ENCODE peak calls at places on chromosomes 1 and 21, in six cellular contexts. S is breast epithelium, D is small intestine, J is lung, E is GM06990, B is ovary. Y is an unnamed sample. For H3K27me3, the result is how much of the 10 kb centered on the place peaks cover.

GRCh38 chr1:208431721-208432120 is 187.5 kb upstream of the PLXNA2 start:
- DNase-seq in J (no peak), S (no peak), E (no peak), D (no peak), B (no peak), Y (no peak)

GRCh38 chr1:12208271-12208670 is 21.6 kb upstream of the VPS13D start:
- DNase-seq in D (no peak), S (no peak), E (no peak), J (no peak), B (no peak), Y (no peak)

GRCh38 chr1:47212636-47213229 is 19.3 kb downstream of the TAL1 start:
- DNase-seq in S (no peak), D (no peak), B (no peak), E (no peak), J (no peak), Y (no peak)

GRCh38 chr1:157134442-157134841 is 3.8 kb downstream of the ETV3 start:
- DNase-seq in D (no peak), E (no peak), S (no peak), J (no peak), B (no peak), Y (no peak)

GRCh38 chr1:115543247-115543646 is 98.5 kb upstream of the VANGL1 start:
- DNase-seq in D (no peak), S (no peak), E (no peak), B (no peak), J (no peak), Y (no peak)

GRCh38 chr1:24139846-24140425 is 3.0 kb downstream of the IL22RA1 start:
- DNase-seq in S (no peak), J (no peak), E (no peak), B (no peak), D (no peak), Y (no peak)

GRCh38 chr1:7405844-7406500 is 365.1 kb upstream of the VAMP3 start:
- DNase-seq in E (no peak), S (peak), J (no peak), B (no peak), D (no peak), Y (no peak)

GRCh38 chr1:79079770-79080169 is 73.2 kb upstream of the ADGRL4 start:
- DNase-seq in D (no peak), E (no peak), B (no peak), J (no peak), S (no peak), Y (no peak)

GRCh38 chr1:65813956-65814355 is 21.3 kb downstream of the PDE4B start:
- DNase-seq in J (no peak), B (no peak), S (no peak), E (no peak), D (no peak), Y (no peak)

GRCh38 chr21:45050786-45051489 is 23.4 kb upstream of the ADARB1 start:
- DNase-seq in D (no peak), B (no peak), S (no peak), E (no peak), J (no peak), Y (no peak)

GRCh38 chr1:238119060-238119459 is 228.3 kb upstream of the ZP4 start:
- DNase-seq in S (no peak), J (no peak), E (no peak), D (no peak), B (no peak), Y (no peak)

GRCh38 chr1:30514945-30515344 is 208.4 kb downstream of the MATN1 start:
- DNase-seq in S (no peak), D (no peak), E (no peak), B (peak), J (no peak), Y (no peak)

GRCh38 chr1:37602750-37603694 is 7.3 kb upstream of the GNL2 start:
- DNase-seq in D (peak), J (no peak), E (no peak), S (no peak), B (no peak), Y (peak)

GRCh38 chr1:55250399-55251075 is 35.4 kb upstream of the USP24 start:
- DNase-seq in B (no peak), D (no peak), S (no peak), J (no peak), E (no peak), Y (no peak)

GRCh38 chr1:113677250-113678158 is 81.8 kb downstream of the PHTF1 start:
- DNase-seq in D (peak), S (no peak), B (no peak), E (no peak), J (no peak), Y (no peak)

GRCh38 chr1:246195296-246195695 is 311.8 kb downstream of the SMYD3 start:
- DNase-seq in E (no peak), J (no peak), S (no peak), D (no peak), B (no peak), Y (no peak)

GRCh38 chr21:33670076-33670475 is 27.8 kb downstream of the ITSN1 start:
- DNase-seq in D (no peak), B (no peak), J (no peak), S (no peak), E (no peak), Y (no peak)

GRCh38 chr1:228804173-228804572 is 68.9 kb downstream of the RHOU start:
- DNase-seq in B (no peak), D (no peak), E (no peak), S (no peak), J (no peak), Y (no peak)

GRCh38 chr21:34274001-34274400 is 89.8 kb upstream of the KCNE2 start:
- DNase-seq in E (no peak), J (no peak), B (no peak), S (no peak), D (no peak), Y (no peak)

GRCh38 chr1:154609398-154610380 is 1.7 kb upstream of the ADAR start:
- DNase-seq in S (no peak), B (no peak), J (no peak), D (peak), E (peak), Y (peak)
- H3K4me3 ChIP-seq in S (no peak), B (no peak), J (no peak), D (no peak), E (peak), Y (no peak)

DNA sequence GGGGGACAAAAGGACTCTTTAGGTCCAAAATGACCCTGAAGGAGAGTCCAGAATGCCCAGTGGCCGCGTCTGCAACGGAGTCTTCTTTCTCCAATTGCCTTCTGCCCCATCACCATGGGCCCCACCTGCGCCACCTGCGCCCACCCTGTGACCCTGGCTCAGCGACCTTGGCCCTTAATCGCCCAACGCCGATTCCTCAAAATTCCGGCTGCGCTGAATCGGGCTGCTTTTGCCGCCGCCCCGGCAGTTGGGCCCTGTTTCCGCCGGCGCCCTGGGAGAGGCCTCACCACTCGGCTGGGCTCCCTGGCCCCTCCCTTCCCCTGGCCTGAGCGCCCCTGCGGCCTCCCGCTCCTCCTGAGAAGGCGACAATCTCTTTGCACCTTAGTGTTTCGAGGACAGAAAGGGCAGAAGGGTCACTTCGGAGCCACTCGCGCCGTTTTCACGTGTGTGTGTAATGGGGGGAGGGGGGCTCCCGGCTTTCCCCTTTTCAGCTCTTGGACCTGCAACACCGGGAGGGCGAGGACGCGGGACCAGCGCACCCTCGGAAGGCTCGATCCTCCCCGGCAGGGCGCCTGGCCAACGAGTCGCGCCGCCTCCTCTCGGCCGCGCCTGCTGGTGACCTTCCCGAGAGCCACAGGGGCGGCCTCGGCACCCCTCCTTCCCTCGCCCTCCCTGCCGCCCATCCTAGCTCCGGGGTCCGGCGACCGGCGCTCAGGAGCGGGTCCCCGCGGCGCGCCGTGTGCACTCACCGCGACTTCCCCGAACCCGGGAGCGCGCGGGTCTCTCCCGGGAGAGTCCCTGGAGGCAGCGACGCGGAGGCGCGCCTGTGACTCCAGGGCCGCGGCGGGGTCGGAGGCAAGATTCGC is 522 bp upstream of the SIM2 start:
- DNase-seq in B (no peak), J (no peak), D (no peak), S (no peak), E (no peak), Y (no peak)
- H3K27me3 ChIP-seq in B (under half), J (under half), D (half or more), S (half or more), E (under half), Y (half or more)

DNA sequence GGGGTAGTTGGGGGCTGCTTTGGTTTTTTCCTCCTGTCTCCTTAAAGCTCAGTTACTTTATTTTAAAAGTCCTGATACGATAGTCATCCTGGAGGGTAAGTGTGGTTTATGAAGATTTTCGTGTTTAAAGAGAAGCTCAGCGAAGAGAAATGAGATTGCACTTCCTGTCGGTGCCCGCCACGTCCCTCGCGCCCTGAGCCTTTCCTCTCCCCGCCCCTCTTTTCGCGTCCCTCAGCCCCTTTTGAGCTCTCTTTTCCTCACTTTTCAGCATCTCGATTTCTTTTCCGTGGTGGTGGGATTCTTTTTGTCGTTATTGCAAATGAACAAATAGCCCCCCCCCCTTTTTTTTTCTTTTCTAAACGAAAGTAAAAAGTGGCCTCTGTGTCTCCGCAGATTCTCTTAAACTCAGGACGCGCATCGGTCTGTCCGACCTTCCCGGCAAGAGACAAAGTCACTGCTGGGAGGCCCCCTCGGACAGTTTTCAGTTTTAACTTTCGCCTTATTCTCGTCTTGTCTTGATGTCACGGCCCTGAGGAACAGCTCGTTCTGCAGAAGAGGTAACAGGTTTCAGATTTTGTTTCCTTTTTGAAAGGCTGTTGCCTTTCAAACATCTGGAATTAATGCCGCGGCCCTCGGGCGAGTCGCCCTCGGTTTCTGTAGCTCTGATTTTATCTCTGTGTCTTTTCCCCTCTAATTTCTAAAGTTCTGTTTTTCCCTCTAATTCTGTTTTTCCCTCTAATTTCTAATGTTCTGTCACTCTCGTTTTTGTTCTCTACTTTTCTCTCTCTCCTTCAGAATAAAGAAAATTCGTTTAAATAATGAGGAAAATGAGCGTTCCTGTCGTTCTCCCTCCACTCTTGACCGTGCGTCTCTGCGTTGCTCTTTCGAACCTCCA is 1.0 kb upstream of the DMRTA2 start:
- DNase-seq in S (no peak), J (no peak), B (no peak), E (no peak), D (no peak), Y (no peak)
- H3K4me3 ChIP-seq in S (peak), J (no peak), B (peak), E (peak), D (peak), Y (peak)

DNA sequence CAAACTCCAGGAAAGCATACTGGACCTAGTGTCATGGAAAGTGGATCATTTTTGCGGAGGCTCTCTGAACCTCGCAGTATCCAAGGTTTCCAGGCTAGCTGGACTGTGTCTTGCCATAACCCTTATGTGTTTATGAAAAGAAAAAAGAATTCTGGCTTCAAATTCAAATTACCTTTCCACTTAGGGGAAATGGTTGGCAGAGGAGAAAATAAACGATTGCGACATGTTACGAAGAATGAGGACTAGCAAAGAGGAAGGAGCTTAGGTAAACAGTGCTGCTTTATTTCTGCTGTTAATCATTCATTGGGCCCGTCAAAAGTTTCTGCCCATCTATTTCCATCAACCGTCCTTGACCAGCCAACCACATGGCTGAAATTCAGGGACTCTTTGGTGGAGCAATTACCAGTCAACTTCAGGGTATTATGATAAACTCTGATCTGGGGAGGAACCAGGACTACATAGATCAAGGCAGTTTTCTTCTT is at the start of gene C4BPA:
- DNase-seq in B (no peak), E (no peak), S (no peak), J (peak), D (peak), Y (no peak)
- H3K27me3 ChIP-seq in B (under half), E (under half), S (under half), J (under half), D (under half), Y (under half)

GRCh38 chr1:2176615-2177014 is 18.0 kb downstream of the FAAP20 start:
- DNase-seq in E (no peak), S (no peak), J (no peak), D (no peak), B (no peak), Y (no peak)

GRCh38 chr1:2175681-2176454 is 18.7 kb downstream of the FAAP20 start:
- DNase-seq in E (no peak), S (no peak), D (no peak), B (peak), J (no peak), Y (no peak)

GRCh38 chr1:2173546-2174347 is 20.8 kb downstream of the FAAP20 start:
- DNase-seq in D (no peak), S (no peak), B (no peak), E (no peak), J (no peak), Y (no peak)

GRCh38 chr1:2174348-2175054 is 20.1 kb downstream of the FAAP20 start:
- DNase-seq in D (peak), B (peak), E (no peak), S (no peak), J (no peak), Y (peak)

GRCh38 chr1:2175055-2175414 is 19.5 kb downstream of the FAAP20 start:
- DNase-seq in D (no peak), B (no peak), S (no peak), J (no peak), E (no peak), Y (no peak)
- H3K4me3 ChIP-seq in D (no peak), B (peak), S (peak), J (no peak), E (no peak), Y (no peak)

GRCh38 chr21:37182222-37182621 is 84.9 kb downstream of the VPS26C start:
- DNase-seq in E (no peak), S (no peak), B (no peak), D (no peak), J (no peak), Y (no peak)

GRCh38 chr21:37188825-37189224 is 78.3 kb downstream of the VPS26C start:
- DNase-seq in J (no peak), D (no peak), S (no peak), E (no peak), B (no peak), Y (no peak)

GRCh38 chr21:37186983-37187382 is 80.2 kb downstream of the VPS26C start:
- DNase-seq in J (no peak), E (no peak), D (no peak), B (no peak), S (no peak), Y (no peak)

GRCh38 chr21:37183749-37184148 is 83.4 kb downstream of the VPS26C start:
- DNase-seq in J (no peak), B (no peak), D (no peak), S (no peak), E (no peak), Y (no peak)

DNA sequence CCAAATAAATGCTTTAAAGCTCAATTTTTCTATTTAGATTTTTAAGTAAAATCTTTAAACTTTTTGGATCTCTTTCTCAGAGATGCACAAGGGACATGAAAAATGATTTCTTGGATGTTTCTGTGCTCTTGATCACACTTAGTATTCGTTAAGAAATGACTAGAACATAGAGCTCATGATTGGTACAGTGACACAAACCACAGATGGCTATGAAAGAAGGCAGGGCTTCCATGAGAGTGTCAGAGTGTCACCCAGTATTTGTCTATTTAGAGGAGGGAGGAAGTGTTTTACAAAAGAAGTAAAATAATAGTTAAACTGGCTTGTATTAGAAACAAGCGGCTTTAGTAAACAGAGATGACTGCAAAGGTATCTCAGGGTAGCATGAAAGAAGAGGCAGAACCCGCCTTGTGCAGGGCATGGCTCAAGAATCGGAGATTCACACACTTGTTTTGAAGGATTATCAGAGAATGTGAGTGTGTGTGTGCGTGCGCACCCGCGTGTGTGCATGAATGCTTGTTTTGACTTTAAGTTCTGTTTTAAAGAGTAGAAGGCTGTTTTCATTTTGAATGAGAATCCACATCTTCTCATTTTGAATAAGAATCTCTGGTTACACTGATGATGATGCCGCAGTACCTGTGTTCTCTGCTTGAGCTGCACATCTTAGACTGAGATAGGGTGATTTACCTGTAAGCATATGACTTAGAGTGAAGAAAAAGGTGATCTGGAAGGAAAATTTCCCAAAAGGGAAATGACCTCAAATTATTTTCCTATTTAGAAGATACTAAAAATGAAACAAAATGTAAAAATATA is 82.1 kb downstream of the VPS26C start:
- DNase-seq in E (no peak), J (no peak), S (no peak), D (no peak), B (no peak), Y (no peak)
- H3K27me3 ChIP-seq in E (under half), J (under half), S (under half), D (under half), B (under half), Y (under half)

GRCh38 chr1:27350673-27351540 is 9.1 kb downstream of the SYTL1 start:
- DNase-seq in J (no peak), D (peak), E (no peak), B (no peak), S (no peak), Y (no peak)
- H3K4me3 ChIP-seq in J (no peak), D (peak), E (no peak), B (no peak), S (peak), Y (no peak)

GRCh38 chr21:39080366-39080765 is 102.9 kb downstream of the PSMG1 start:
- DNase-seq in B (no peak), E (no peak), J (no peak), D (no peak), S (no peak), Y (no peak)
- H3K27me3 ChIP-seq in B (under half), E (under half), J (under half), D (under half), S (under half), Y (under half)

GRCh38 chr1:2298685-2299673 is 70.9 kb downstream of the SKI start:
- DNase-seq in S (no peak), E (no peak), B (no peak), D (no peak), J (peak), Y (no peak)

GRCh38 chr1:2302292-2302925 is 74.3 kb downstream of the SKI start:
- DNase-seq in S (no peak), B (no peak), E (no peak), D (peak), J (no peak), Y (no peak)

GRCh38 chr1:2301607-2302291 is 73.6 kb downstream of the SKI start:
- DNase-seq in D (no peak), S (no peak), B (no peak), E (no peak), J (no peak), Y (no peak)

GRCh38 chr1:2300851-2301606 is 72.9 kb downstream of the SKI start:
- DNase-seq in E (peak), J (peak), B (no peak), D (peak), S (peak), Y (peak)

GRCh38 chr1:2300004-2300771 is 72.1 kb downstream of the SKI start:
- DNase-seq in D (peak), S (no peak), E (peak), B (no peak), J (no peak), Y (peak)
- H3K4me3 ChIP-seq in D (peak), S (peak), E (peak), B (no peak), J (no peak), Y (peak)

Y was measured in CD8-positive, alpha-beta T cell.